ENCODE peak calls at places on chromosomes 13 and 19, in nine cellular contexts. V is lower leg skin, S is tibial nerve, P is gastrocnemius medialis, N is H54, H is upper lobe of left lung, O is ovary, K is A549, J is endothelial cell of umbilical vein. X is an unnamed sample.

GRCh38 chr13:32951580-32951979 is 64.6 kb upstream of the KL start:
- DNase-seq in V (no peak), S (no peak), N (no peak), P (no peak), H (no peak), O (no peak), J (no peak), K (no peak), X (no peak)

GRCh38 chr13:90732049-90732448 is 615.4 kb upstream of the MIR17HG start:
- DNase-seq in S (no peak), J (no peak), O (no peak), P (no peak), K (no peak), V (no peak), N (no peak), H (no peak), X (no peak)

GRCh38 chr19:3289971-3290569 is 65.6 kb downstream of the CELF5 start:
- DNase-seq in S (no peak), H (no peak), O (no peak), P (no peak), N (no peak), V (no peak), K (no peak), J (no peak), X (no peak)

GRCh38 chr19:32407004-32407992 is 1.7 kb downstream of the DPY19L3 start:
- DNase-seq in P (no peak), K (no peak), H (peak; percentile 66), V (peak; percentile 90), J (no peak), O (peak; percentile 71), S (no peak), N (no peak), X (no peak)

GRCh38 chr13:105363747-105364177 is 1171.7 kb downstream of the EFNB2 start:
- DNase-seq in O (no peak), H (no peak), S (no peak), K (no peak), J (peak; percentile 37), N (no peak), P (no peak), V (no peak), X (no peak)

GRCh38 chr19:18097217-18097992 is at the start of gene MAST3:
- DNase-seq in H (peak; percentile 96), N (peak; percentile 96), K (peak; percentile 71), P (peak; percentile 65), J (peak; percentile 66), S (peak; percentile 62), V (peak; percentile 95), O (peak; percentile 91), X (peak; percentile 97)

GRCh38 chr13:97298816-97299215 is 76.7 kb downstream of the MBNL2 start:
- DNase-seq in H (no peak), K (no peak), O (no peak), S (no peak), N (no peak), J (no peak), V (no peak), P (no peak), X (no peak)

GRCh38 chr13:28560612-28561011 is 65.7 kb upstream of the FLT1 start:
- DNase-seq in O (no peak), J (no peak), P (no peak), K (no peak), V (no peak), S (no peak), H (no peak), N (no peak), X (no peak)

GRCh38 chr13:51955281-51955771 is 55.9 kb downstream of the ATP7B start:
- DNase-seq in V (no peak), H (no peak), P (peak; percentile 56), K (no peak), N (no peak), S (no peak), J (no peak), O (no peak), X (peak; percentile 54)

GRCh38 chr13:50588736-50589135 is 254.8 kb downstream of the DLEU7 start:
- DNase-seq in N (no peak), J (no peak), P (no peak), V (no peak), O (no peak), S (no peak), H (no peak), K (no peak), X (no peak)

GRCh38 chr13:40483601-40484000 is 182.8 kb downstream of the FOXO1 start:
- DNase-seq in S (no peak), V (peak; percentile 74), N (no peak), J (no peak), P (no peak), K (no peak), H (no peak), O (no peak), X (no peak)

GRCh38 chr19:2317300-2317699 is 9.3 kb upstream of the LINGO3 start:
- DNase-seq in K (no peak), H (no peak), S (no peak), P (no peak), N (no peak), O (no peak), J (no peak), V (no peak), X (no peak)

GRCh38 chr19:14361824-14362223 is 19.4 kb upstream of the ADGRE5 start:
- DNase-seq in J (no peak), H (no peak), N (no peak), V (no peak), K (no peak), P (no peak), S (no peak), O (no peak), X (peak; percentile 33)

GRCh38 chr13:23159587-23160240 is 21.1 kb upstream of the SGCG start:
- DNase-seq in N (no peak), K (no peak), O (no peak), V (no peak), P (no peak), J (no peak), S (no peak), H (no peak), X (no peak)

GRCh38 chr19:29965529-29965928 is 23.5 kb downstream of the URI1 start:
- DNase-seq in N (no peak), S (no peak), O (no peak), V (no peak), J (no peak), H (no peak), P (no peak), K (no peak), X (no peak)

GRCh38 chr19:43519436-43520088 is 7.4 kb downstream of the ETHE1 start:
- DNase-seq in V (peak; percentile 93), K (peak; percentile 81), P (peak; percentile 56), H (peak; percentile 75), N (peak; percentile 78), J (peak; percentile 78), O (peak; percentile 84), S (peak; percentile 55), X (peak; percentile 92)

GRCh38 chr13:95301135-95301946 is at the start of gene ABCC4:
- DNase-seq in P (peak; percentile 76), S (no peak), H (peak; percentile 78), K (peak; percentile 64), V (peak; percentile 89), N (peak; percentile 93), J (peak; percentile 72), O (peak; percentile 75), X (peak; percentile 90)
- TF ChIP-seq POLR2A in P (peak; percentile 73), S (no peak), H (peak; percentile 58), K (peak; percentile 27), V (no peak), N (peak; percentile 27), J (peak; percentile 21), O (no peak), X (peak; percentile 79)

GRCh38 chr13:93687261-93687660 is 460.7 kb downstream of the GPC6 start:
- DNase-seq in V (no peak), O (no peak), S (no peak), N (no peak), H (no peak), P (no peak), K (no peak), J (no peak), X (no peak)
- TF ChIP-seq POLR2A in V (no peak), O (no peak), S (no peak), N (no peak), H (no peak), P (no peak), K (no peak), J (no peak), X (no peak)

GRCh38 chr19:10651821-10652220 is 2.3 kb upstream of the ILF3 start:
- DNase-seq in S (no peak), V (no peak), P (no peak), O (no peak), K (no peak), N (no peak), J (no peak), H (no peak), X (no peak)

GRCh38 chr19:10655457-10656312 is 1.5 kb downstream of the ILF3 start:
- DNase-seq in P (no peak), J (peak; percentile 46), S (no peak), O (no peak), N (no peak), H (no peak), V (no peak), K (no peak), X (peak; percentile 63)

GRCh38 chr19:10653482-10653731 is 739 bp upstream of the ILF3 start:
- DNase-seq in S (no peak), P (no peak), J (no peak), K (no peak), V (no peak), O (no peak), H (no peak), N (no peak), X (no peak)

GRCh38 chr19:10654610-10655456 is 687 bp downstream of the ILF3 start:
- DNase-seq in S (no peak), K (peak; percentile 64), H (no peak), P (no peak), N (peak; percentile 65), O (peak; percentile 80), J (peak; percentile 34), V (peak; percentile 93), X (peak; percentile 87)

DNA sequence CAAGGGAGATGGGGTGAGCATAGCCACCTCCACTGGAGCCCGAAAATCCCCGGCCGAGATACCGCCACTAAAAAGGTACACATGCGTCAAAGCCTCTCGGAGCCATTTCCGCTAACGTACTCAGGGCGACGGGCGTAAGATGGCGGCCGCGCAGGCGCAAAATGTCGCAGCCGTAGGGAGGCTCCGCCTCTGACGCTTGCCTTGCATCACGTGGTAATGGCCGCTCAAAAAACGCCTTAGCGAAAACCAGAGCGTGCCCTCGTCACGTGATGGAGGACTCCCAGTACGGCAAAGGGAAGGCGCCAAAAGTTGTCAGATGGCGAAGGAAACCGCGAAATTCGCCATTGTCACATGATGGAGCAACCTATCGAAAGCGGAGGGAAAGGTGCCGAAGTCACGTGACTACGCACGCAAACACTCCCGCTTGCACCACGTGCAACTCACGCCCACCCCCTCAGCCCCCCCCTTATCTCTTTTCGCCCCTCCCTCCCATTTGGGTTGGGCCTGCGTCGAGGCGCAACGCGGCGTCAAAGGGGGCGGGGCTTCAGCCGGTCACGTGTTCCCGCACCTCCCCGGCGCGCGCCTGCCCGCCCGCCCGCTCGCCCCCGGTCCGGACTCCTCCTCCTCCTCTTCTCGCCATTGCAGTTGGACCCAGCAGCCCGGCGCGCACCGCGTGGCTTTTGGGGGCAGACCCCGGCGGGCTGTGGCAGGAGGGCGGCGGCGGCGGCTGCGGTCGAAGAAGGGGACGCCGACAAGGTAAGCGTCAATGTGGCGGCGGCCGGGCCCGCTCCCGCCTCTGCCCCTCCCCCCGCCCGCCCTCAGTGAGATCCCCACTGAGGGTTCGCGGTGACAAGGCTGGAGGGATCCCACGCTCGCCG is at the start of gene ILF3:
- DNase-seq in P (peak; percentile 100), K (peak; percentile 92), H (peak; percentile 99), N (peak; percentile 97), O (peak; percentile 100), J (peak; percentile 100), S (peak; percentile 100), V (peak; percentile 100), X (peak; percentile 100)
- TF ChIP-seq POLR2A in P (peak; percentile 85), K (peak; percentile 67), H (peak; percentile 98), N (peak; percentile 61), O (peak; percentile 100), J (peak; percentile 92), S (peak; percentile 97), V (peak; percentile 97), X (peak; percentile 99)

GRCh38 chr19:12194827-12195500 is 32.1 kb downstream of the ZNF136 start:
- DNase-seq in V (peak; percentile 93), K (no peak), H (peak; percentile 91), P (peak; percentile 33), N (no peak), O (peak; percentile 94), S (peak; percentile 44), J (peak; percentile 6), X (peak; percentile 39)
- TF ChIP-seq POLR2A in V (no peak), K (no peak), H (peak; percentile 43), P (no peak), N (no peak), O (peak; percentile 26), S (no peak), J (no peak), X (no peak)

X was measured in erythroblast.